ENCODE peak calls at places on chromosomes 12 and 14, in four cellular contexts. J is ovary; F is stimulated activated CD4-positive, alpha-beta T cell treated with anti-CD3 and anti-CD28 coated beads, Interleukin-2, amount 100 ng/mL, for 48 hours; D is activated naive CD4-positive, alpha-beta T cell. U is an unnamed sample.

GRCh38 chr12:26276709-26277108 is 81.3 kb downstream of the SSPN start:
- DNase-seq in J (no peak), F (no peak), D (no peak), U (no peak)

GRCh38 chr12:132190012-132190755 is 45.9 kb downstream of the NOC4L start:
- DNase-seq in J (no peak), F (no peak), D (no peak), U (no peak)

GRCh38 chr12:106149096-106149784 is 10.5 kb upstream of the NUAK1 start:
- DNase-seq in J (peak; percentile 55), F (no peak), D (no peak), U (no peak)

GRCh38 chr12:109432842-109433304 is 44.2 kb downstream of the KCTD10 start:
- DNase-seq in J (peak; percentile 79), F (peak; percentile 74), D (peak; percentile 68), U (peak; percentile 44)

GRCh38 chr12:124720687-124721500 is 142.8 kb downstream of the SCARB1 start:
- DNase-seq in J (peak; percentile 45), F (no peak), D (no peak), U (no peak)

GRCh38 chr14:100979780-100980179 is 76.3 kb upstream of the RTL1 start:
- DNase-seq in J (no peak), F (no peak), D (no peak), U (no peak)

GRCh38 chr12:114668151-114668891 is 15.7 kb downstream of the TBX3 start:
- DNase-seq in J (peak; percentile 84), F (peak; percentile 21), D (no peak), U (peak; percentile 23)

GRCh38 chr12:119369907-119370546 is 35.5 kb downstream of the CCDC60 start:
- DNase-seq in J (no peak), F (no peak), D (no peak), U (no peak)

GRCh38 chr12:92726865-92727264 is 24.1 kb downstream of the PLEKHG7 start:
- DNase-seq in J (no peak), F (no peak), D (no peak), U (no peak)

GRCh38 chr14:32081901-32082300 is 4.8 kb downstream of the ARHGAP5 start:
- DNase-seq in J (no peak), F (no peak), D (no peak), U (no peak)

GRCh38 chr12:54680374-54680773 is 32.2 kb upstream of the DCD start:
- DNase-seq in J (no peak), F (peak; percentile 34), D (no peak), U (no peak)

GRCh38 chr12:121455766-121456420 is 56.0 kb downstream of the RNF34 start:
- DNase-seq in J (no peak), F (no peak), D (no peak), U (no peak)

GRCh38 chr12:54390668-54391551 is 6.4 kb upstream of the ZNF385A start:
- DNase-seq in J (peak; percentile 62), F (peak; percentile 64), D (peak; percentile 47), U (peak; percentile 67)

GRCh38 chr14:25041484-25041883 is 8.5 kb downstream of the STXBP6 start:
- DNase-seq in J (no peak), F (no peak), D (no peak), U (no peak)

GRCh38 chr14:66483322-66483721 is 2.8 kb upstream of the CCDC196 start:
- DNase-seq in J (no peak), F (no peak), D (no peak), U (no peak)

GRCh38 chr12:14777271-14777670 is 26.0 kb downstream of the WBP11 start:
- DNase-seq in J (no peak), F (no peak), D (no peak), U (no peak)

GRCh38 chr14:99602788-99603415 is 1.1 kb downstream of the CCDC85C start:
- DNase-seq in J (no peak), F (no peak), D (no peak), U (no peak)

GRCh38 chr14:39203659-39204606 is 28.9 kb downstream of the PNN start:
- DNase-seq in J (no peak), F (no peak), D (no peak), U (no peak)

GRCh38 chr14:104741108-104741802 is 11.7 kb upstream of the SIVA1 start:
- DNase-seq in J (no peak), F (no peak), D (no peak), U (no peak)

GRCh38 chr12:96226801-96227348 is 32.7 kb downstream of the ELK3 start:
- DNase-seq in J (no peak), F (no peak), D (no peak), U (no peak)

GRCh38 chr12:7112041-7112440 is 3.0 kb upstream of the C1RL start:
- DNase-seq in J (no peak), F (no peak), D (no peak), U (no peak)

GRCh38 chr14:53412819-53413664 is 259.9 kb upstream of the DDHD1 start:
- DNase-seq in J (no peak), F (no peak), D (no peak), U (no peak)

GRCh38 chr14:91396959-91397815 is 20.4 kb downstream of the CCDC88C start:
- DNase-seq in J (no peak), F (peak; percentile 56), D (peak; percentile 30), U (peak; percentile 58)

GRCh38 chr14:105148604-105149145 is 19.9 kb downstream of the JAG2 start:
- DNase-seq in J (no peak), F (no peak), D (no peak), U (no peak)

GRCh38 chr14:76768201-76768656 is 7.0 kb downstream of the VASH1 start:
- DNase-seq in J (no peak), F (peak; percentile 50), D (peak; percentile 16), U (peak; percentile 72)

GRCh38 chr12:98002887-98003493 is 512.4 kb upstream of the TMPO start:
- DNase-seq in J (no peak), F (peak; percentile 12), D (no peak), U (peak; percentile 1)

GRCh38 chr12:66011731-66012130 is 118.8 kb downstream of the LLPH start:
- DNase-seq in J (no peak), F (no peak), D (no peak), U (no peak)

GRCh38 chr14:77892890-77893484 is 93.1 kb downstream of the ADCK1 start:
- DNase-seq in J (no peak), F (no peak), D (no peak), U (no peak)

GRCh38 chr12:127773520-127773919 is 493.4 kb upstream of the TMEM132C start:
- DNase-seq in J (no peak), F (no peak), D (no peak), U (no peak)

GRCh38 chr12:10652192-10652591 is 21.7 kb downstream of the STYK1 start:
- DNase-seq in J (no peak), F (no peak), D (no peak), U (no peak)

U was measured in GM18507.